ENCODE peak calls at places on chromosomes 16 and 17, in four cellular contexts. C, J, Q and M are unnamed samples.

GRCh38 chr16:9372934-9373890 is 281.8 kb downstream of the HAPSTR1 start:
- DNase-seq in C (no peak), J (no peak), Q (no peak), M (no peak)

GRCh38 chr17:66889480-66890230 is 54.7 kb downstream of the CACNG5 start:
- DNase-seq in C (no peak), J (no peak), Q (no peak), M (no peak)

GRCh38 chr16:2026461-2027023 is at the start of gene NHERF2:
- DNase-seq in C (no peak), J (peak; percentile 15), Q (no peak), M (no peak)

GRCh38 chr17:63116967-63117366 is 150.9 kb downstream of the TANC2 start:
- DNase-seq in C (no peak), J (no peak), Q (peak; percentile 17), M (no peak)

GRCh38 chr17:42873321-42873720 is 22.3 kb downstream of the AOC3 start:
- DNase-seq in C (no peak), J (no peak), Q (no peak), M (no peak)

GRCh38 chr17:45339646-45340605 is 23.1 kb upstream of the MAP3K14 start:
- DNase-seq in C (no peak), J (no peak), Q (no peak), M (no peak)

GRCh38 chr16:57572978-57573733 is 30.7 kb downstream of the ADGRG5 start:
- DNase-seq in C (no peak), J (no peak), Q (no peak), M (no peak)

GRCh38 chr16:13093676-13094075 is 192.3 kb downstream of the SHISA9 start:
- DNase-seq in C (no peak), J (no peak), Q (no peak), M (no peak)